ENCODE peak calls at places on chromosomes 5 and 9, in eight cellular contexts. S is NAMALWA; F is stimulated activated CD4-positive, alpha-beta T cell treated with anti-CD3 and anti-CD28 coated beads, Interleukin-4, amount 100 ng/mL, for 4 hours; O is HTR-8/SVneo; L is T-helper 2 cell; G is CD4-positive, alpha-beta T cell; H is suprapubic skin; Q is lower leg skin. A is an unnamed sample.

GRCh38 chr9:100098241-100098886 is 436 bp downstream of the ERP44 start:
- DNase-seq in F (peak), O (peak), H (no peak), G (peak), L (peak), S (peak), Q (peak), A (no peak)

GRCh38 chr5:111960466-111961215 is 203.6 kb upstream of the NREP start:
- DNase-seq in H (no peak), G (no peak), Q (no peak), S (no peak), L (no peak), O (peak), F (no peak), A (no peak)

GRCh38 chr5:123785160-123786001 is 273.4 kb downstream of the CSNK1G3 start:
- DNase-seq in L (no peak), G (no peak), H (no peak), O (no peak), Q (no peak), F (no peak), S (no peak), A (no peak)

GRCh38 chr5:150574818-150575537 is 65.5 kb upstream of the SYNPO start:
- DNase-seq in L (no peak), G (no peak), Q (no peak), O (no peak), F (no peak), H (no peak), S (no peak), A (no peak)

GRCh38 chr5:74035521-74035937 is 409.5 kb downstream of the ARHGEF28 start:
- DNase-seq in O (peak), F (no peak), Q (peak), G (no peak), S (peak), L (no peak), H (no peak), A (peak)

GRCh38 chr5:115616492-115616891 is 9.3 kb downstream of the TMED7 start:
- DNase-seq in O (no peak), L (no peak), F (no peak), H (no peak), S (no peak), Q (no peak), G (no peak), A (no peak)

GRCh38 chr5:88085462-88085861 is 183.2 kb downstream of the TMEM161B start:
- DNase-seq in F (no peak), Q (no peak), H (no peak), G (no peak), L (no peak), O (no peak), S (no peak), A (no peak)

GRCh38 chr9:28001096-28001495 is 427.8 kb upstream of the C9orf72 start:
- DNase-seq in F (no peak), L (no peak), Q (no peak), H (no peak), G (no peak), O (no peak), S (no peak), A (no peak)

GRCh38 chr9:88092699-88093359 is 45.4 kb downstream of the SPATA31C2 start:
- DNase-seq in L (no peak), S (no peak), G (no peak), Q (no peak), F (no peak), O (no peak), H (no peak), A (no peak)